ENCODE peak calls at places on chromosomes 5 and 9, in six cellular contexts. L, G, Z, Q, S and T are unnamed samples.

GRCh38 chr5:52709171-52709925 is 78.4 kb upstream of the ITGA1 start:
- DNase-seq in L (peak), G (no peak), Z (no peak), Q (no peak), S (no peak), T (peak)

GRCh38 chr5:80324912-80325311 is 5.1 kb downstream of the SPZ1 start:
- DNase-seq in L (no peak), G (no peak), Z (no peak), Q (no peak), S (no peak), T (no peak)

GRCh38 chr9:106862115-106862945 is 636 bp upstream of the ZNF462 start:
- DNase-seq in L (no peak), G (no peak), Z (no peak), Q (no peak), S (no peak), T (peak)

GRCh38 chr9:81193362-81194339 is 495.7 kb downstream of the TLE1 start:
- DNase-seq in L (no peak), G (no peak), Z (no peak), Q (no peak), S (no peak), T (no peak)

GRCh38 chr5:39399135-39400036 is 25.4 kb downstream of the DAB2 start:
- DNase-seq in L (peak), G (peak), Z (peak), Q (no peak), S (no peak), T (peak)

GRCh38 chr5:97400537-97400936 is 217.5 kb upstream of the RIOK2 start:
- DNase-seq in L (peak), G (no peak), Z (no peak), Q (peak), S (no peak), T (no peak)

GRCh38 chr9:118961857-118962256 is 407.4 kb downstream of the BRINP1 start:
- DNase-seq in L (no peak), G (no peak), Z (no peak), Q (peak), S (no peak), T (no peak)

GRCh38 chr5:61808884-61809283 is 476.8 kb downstream of the ZSWIM6 start:
- DNase-seq in L (no peak), G (no peak), Z (no peak), Q (no peak), S (no peak), T (no peak)

GRCh38 chr5:5221731-5222130 is 81.6 kb downstream of the ADAMTS16 start:
- DNase-seq in L (no peak), G (no peak), Z (no peak), Q (no peak), S (no peak), T (no peak)

GRCh38 chr5:9775339-9775738 is 145.2 kb upstream of the TAS2R1 start:
- DNase-seq in L (no peak), G (no peak), Z (no peak), Q (no peak), S (no peak), T (no peak)

GRCh38 chr5:173542964-173543363 is 73.5 kb downstream of the BOD1 start:
- DNase-seq in L (no peak), G (no peak), Z (no peak), Q (no peak), S (no peak), T (no peak)

GRCh38 chr5:164555809-164556208 is 1050.4 kb downstream of the MAT2B start:
- DNase-seq in L (no peak), G (no peak), Z (no peak), Q (no peak), S (no peak), T (no peak)

GRCh38 chr5:120228262-120229031 is 235.7 kb upstream of the PRR16 start:
- DNase-seq in L (peak), G (no peak), Z (peak), Q (no peak), S (no peak), T (no peak)

GRCh38 chr5:180910735-180911134 is 11.8 kb downstream of the BTNL8 start:
- DNase-seq in L (no peak), G (no peak), Z (no peak), Q (no peak), S (no peak), T (no peak)

GRCh38 chr9:86487222-86487841 is 133.1 kb upstream of the TUT7 start:
- DNase-seq in L (peak), G (peak), Z (peak), Q (no peak), S (no peak), T (peak)

GRCh38 chr9:121954477-121955175 is 138.5 kb downstream of the TTLL11 start:
- DNase-seq in L (no peak), G (no peak), Z (no peak), Q (no peak), S (no peak), T (no peak)

DNA sequence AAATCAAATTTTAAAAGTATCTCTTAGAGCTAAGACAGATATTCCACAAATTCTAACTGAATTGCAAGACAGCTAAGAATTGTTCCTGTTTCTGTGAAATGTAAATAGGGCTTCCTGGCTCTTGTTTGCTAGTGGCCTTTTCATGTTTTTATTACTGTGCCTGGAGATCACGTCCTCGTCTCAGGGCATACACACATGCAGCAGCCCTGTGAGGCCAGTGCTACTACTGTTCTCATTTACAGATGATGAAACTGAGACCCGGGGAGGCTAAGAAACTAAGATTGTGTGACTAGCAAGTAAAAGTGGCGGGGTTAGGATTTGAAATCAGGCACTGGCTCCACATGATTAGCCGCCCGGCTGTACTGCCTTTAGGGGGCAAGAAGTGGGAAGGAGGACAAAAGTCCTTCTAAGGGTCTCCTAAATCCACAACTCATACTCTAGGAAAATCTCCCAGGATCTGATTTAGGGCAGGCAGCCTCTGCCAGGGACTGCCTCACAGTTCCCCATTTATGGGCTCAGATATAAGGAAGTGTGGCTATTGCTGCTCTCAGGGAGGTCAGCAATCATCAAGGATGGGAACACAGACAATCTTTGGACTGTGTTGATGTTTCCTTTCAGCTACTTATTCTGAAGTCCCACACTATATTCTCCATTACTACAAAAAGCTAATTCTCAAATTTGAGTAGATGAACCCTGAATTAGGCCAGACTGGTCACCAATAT is 7.9 kb downstream of the PRUNE2 start:
- DNase-seq in L (no peak), G (no peak), Z (no peak), Q (no peak), S (no peak), T (no peak)
- TF ChIP-seq MAX in L (no peak), G (no peak), Z (no peak), Q (no peak), S (no peak), T (no peak)

GRCh38 chr5:141521244-141521781 is 32.4 kb downstream of the PCDHGC5 start:
- DNase-seq in L (peak), G (peak), Z (peak), Q (no peak), S (no peak), T (peak)
- TF ChIP-seq POLR2AphosphoS5 in L (no peak), G (no peak), Z (peak), Q (no peak), S (no peak), T (peak)

GRCh38 chr5:93607367-93608258 is 24.6 kb downstream of the NR2F1 start:
- DNase-seq in L (peak), G (peak), Z (no peak), Q (no peak), S (no peak), T (peak)

GRCh38 chr5:93609756-93610155 is 26.7 kb downstream of the NR2F1 start:
- DNase-seq in L (no peak), G (no peak), Z (no peak), Q (no peak), S (no peak), T (no peak)

GRCh38 chr5:93611510-93611899 is 28.5 kb downstream of the NR2F1 start:
- DNase-seq in L (no peak), G (no peak), Z (no peak), Q (no peak), S (no peak), T (no peak)

GRCh38 chr5:93611900-93612898 is 29.2 kb downstream of the NR2F1 start:
- DNase-seq in L (no peak), G (no peak), Z (no peak), Q (no peak), S (no peak), T (peak)

DNA sequence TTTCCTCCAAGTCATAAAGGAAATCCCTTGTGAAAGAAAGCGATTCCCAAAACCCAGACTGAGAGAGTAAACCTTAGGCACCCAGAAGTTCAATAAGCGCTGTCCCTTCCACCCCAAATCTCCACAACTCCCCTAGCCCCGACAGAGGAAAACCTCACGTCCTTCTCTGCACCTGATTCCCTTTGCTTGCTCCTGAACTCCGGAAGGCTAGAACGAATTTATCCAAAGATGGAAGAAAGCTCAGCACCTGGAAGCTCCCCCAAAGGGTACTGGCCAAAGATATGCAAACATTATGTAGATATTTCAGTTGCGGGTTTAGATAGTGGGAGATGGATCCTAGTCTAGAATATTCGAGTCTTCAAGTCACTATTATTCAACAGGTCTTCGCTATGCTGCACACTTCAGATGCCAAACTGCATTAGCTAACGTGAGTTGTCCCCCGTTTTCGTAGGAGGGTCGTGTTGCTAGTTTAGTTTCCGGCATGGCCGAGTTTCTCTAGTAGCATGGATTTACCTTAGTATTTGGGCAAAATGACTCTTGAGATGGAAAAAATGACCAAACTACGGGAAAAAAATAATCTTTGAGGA is 27.7 kb downstream of the NR2F1 start:
- DNase-seq in L (no peak), G (no peak), Z (no peak), Q (no peak), S (no peak), T (no peak)
- TF ChIP-seq EZH2 in L (no peak), G (no peak), Z (peak), Q (peak), S (no peak), T (no peak)

GRCh38 chr5:89350684-89351083 is 467.7 kb upstream of the MEF2C start:
- DNase-seq in L (no peak), G (no peak), Z (no peak), Q (no peak), S (no peak), T (no peak)
- TF ChIP-seq MAX in L (no peak), G (no peak), Z (no peak), Q (no peak), S (no peak), T (no peak)